ENCODE peak calls at places on chromosomes 4 and X, in four cellular contexts. One of them, this sample, is unnamed.

GRCh38 chrX:151725338-151725614 is 9.3 kb upstream of the CNGA2 start:
- DNase-seq in suprapubic skin: no peak
- DNase-seq in NCI-H1105: no peak
- DNase-seq in activated CD8-positive, alpha-beta memory T cell treated with anti-CD3 and anti-CD28 coated beads for 4 hours: no peak
- DNase-seq in this sample: no peak

GRCh38 chr4:7029921-7030320 is 13.3 kb upstream of the TADA2B start:
- DNase-seq in suprapubic skin: no peak
- DNase-seq in NCI-H1105: no peak
- DNase-seq in activated CD8-positive, alpha-beta memory T cell treated with anti-CD3 and anti-CD28 coated beads for 4 hours: no peak
- DNase-seq in this sample: no peak

GRCh38 chr4:93791570-93792195 is 36.9 kb upstream of the ATOH1 start:
- DNase-seq in suprapubic skin: no peak
- DNase-seq in NCI-H1105: peak
- DNase-seq in activated CD8-positive, alpha-beta memory T cell treated with anti-CD3 and anti-CD28 coated beads for 4 hours: no peak
- DNase-seq in this sample: peak

GRCh38 chr4:73267050-73267449 is 8.5 kb upstream of the ANKRD17 start:
- DNase-seq in suprapubic skin: no peak
- DNase-seq in NCI-H1105: no peak
- DNase-seq in activated CD8-positive, alpha-beta memory T cell treated with anti-CD3 and anti-CD28 coated beads for 4 hours: no peak
- DNase-seq in this sample: no peak

GRCh38 chr4:100189820-100190642 is at the start of gene DDIT4L:
- DNase-seq in suprapubic skin: peak
- DNase-seq in NCI-H1105: no peak
- DNase-seq in activated CD8-positive, alpha-beta memory T cell treated with anti-CD3 and anti-CD28 coated beads for 4 hours: no peak
- DNase-seq in this sample: no peak

GRCh38 chrX:136546369-136546768 is 14.4 kb downstream of the VGLL1 start:
- DNase-seq in suprapubic skin: no peak
- DNase-seq in NCI-H1105: no peak
- DNase-seq in activated CD8-positive, alpha-beta memory T cell treated with anti-CD3 and anti-CD28 coated beads for 4 hours: no peak
- DNase-seq in this sample: no peak

GRCh38 chrX:10729000-10729399 is 108.6 kb upstream of the MID1 start:
- DNase-seq in suprapubic skin: no peak
- DNase-seq in NCI-H1105: no peak
- DNase-seq in activated CD8-positive, alpha-beta memory T cell treated with anti-CD3 and anti-CD28 coated beads for 4 hours: no peak
- DNase-seq in this sample: no peak

GRCh38 chrX:36908801-36909403 is 99.3 kb upstream of the FAM47C start:
- DNase-seq in suprapubic skin: no peak
- DNase-seq in NCI-H1105: no peak
- DNase-seq in activated CD8-positive, alpha-beta memory T cell treated with anti-CD3 and anti-CD28 coated beads for 4 hours: no peak
- DNase-seq in this sample: peak

GRCh38 chr4:6888506-6889071 is 21.0 kb upstream of the TBC1D14 start:
- DNase-seq in suprapubic skin: no peak
- DNase-seq in NCI-H1105: no peak
- DNase-seq in activated CD8-positive, alpha-beta memory T cell treated with anti-CD3 and anti-CD28 coated beads for 4 hours: no peak
- DNase-seq in this sample: no peak

GRCh38 chr4:15232725-15233597 is 194.9 kb upstream of the C1QTNF7 start:
- DNase-seq in suprapubic skin: no peak
- DNase-seq in NCI-H1105: no peak
- DNase-seq in activated CD8-positive, alpha-beta memory T cell treated with anti-CD3 and anti-CD28 coated beads for 4 hours: no peak
- DNase-seq in this sample: no peak

GRCh38 chr4:30863031-30863430 is 142.9 kb downstream of the PCDH7 start:
- DNase-seq in suprapubic skin: no peak
- DNase-seq in NCI-H1105: no peak
- DNase-seq in activated CD8-positive, alpha-beta memory T cell treated with anti-CD3 and anti-CD28 coated beads for 4 hours: no peak
- DNase-seq in this sample: no peak

GRCh38 chr4:1470816-1471442 is 64.7 kb upstream of the NKX1-1 start:
- DNase-seq in suprapubic skin: peak
- DNase-seq in NCI-H1105: no peak
- DNase-seq in activated CD8-positive, alpha-beta memory T cell treated with anti-CD3 and anti-CD28 coated beads for 4 hours: no peak
- DNase-seq in this sample: no peak

GRCh38 chr4:121898150-121898549 is 27.9 kb upstream of the BBS7 start:
- DNase-seq in suprapubic skin: no peak
- DNase-seq in NCI-H1105: no peak
- DNase-seq in activated CD8-positive, alpha-beta memory T cell treated with anti-CD3 and anti-CD28 coated beads for 4 hours: no peak
- DNase-seq in this sample: peak

GRCh38 chr4:112532267-112532666 is 16.3 kb upstream of the NEUROG2 start:
- DNase-seq in suprapubic skin: no peak
- DNase-seq in NCI-H1105: no peak
- DNase-seq in activated CD8-positive, alpha-beta memory T cell treated with anti-CD3 and anti-CD28 coated beads for 4 hours: no peak
- DNase-seq in this sample: no peak

GRCh38 chr4:27318740-27319139 is 458.1 kb downstream of the STIM2 start:
- DNase-seq in suprapubic skin: no peak
- DNase-seq in NCI-H1105: no peak
- DNase-seq in activated CD8-positive, alpha-beta memory T cell treated with anti-CD3 and anti-CD28 coated beads for 4 hours: no peak
- DNase-seq in this sample: peak

GRCh38 chr4:183321516-183321915 is 710 bp downstream of the CLDN24 start:
- DNase-seq in suprapubic skin: no peak
- DNase-seq in NCI-H1105: no peak
- DNase-seq in activated CD8-positive, alpha-beta memory T cell treated with anti-CD3 and anti-CD28 coated beads for 4 hours: no peak
- DNase-seq in this sample: no peak

GRCh38 chr4:64799751-64800150 is 390.5 kb upstream of the TECRL start:
- DNase-seq in suprapubic skin: no peak
- DNase-seq in NCI-H1105: no peak
- DNase-seq in activated CD8-positive, alpha-beta memory T cell treated with anti-CD3 and anti-CD28 coated beads for 4 hours: no peak
- DNase-seq in this sample: no peak

GRCh38 chrX:17968367-17968766 is 107.3 kb upstream of the RAI2 start:
- DNase-seq in suprapubic skin: no peak
- DNase-seq in NCI-H1105: peak
- DNase-seq in activated CD8-positive, alpha-beta memory T cell treated with anti-CD3 and anti-CD28 coated beads for 4 hours: no peak
- DNase-seq in this sample: no peak

GRCh38 chrX:11781734-11782370 is 23.8 kb downstream of the MSL3 start:
- DNase-seq in suprapubic skin: no peak
- DNase-seq in NCI-H1105: no peak
- DNase-seq in activated CD8-positive, alpha-beta memory T cell treated with anti-CD3 and anti-CD28 coated beads for 4 hours: no peak
- DNase-seq in this sample: peak

GRCh38 chrX:70322784-70323183 is 32.9 kb downstream of the KIF4A start:
- DNase-seq in suprapubic skin: no peak
- DNase-seq in NCI-H1105: no peak
- DNase-seq in activated CD8-positive, alpha-beta memory T cell treated with anti-CD3 and anti-CD28 coated beads for 4 hours: no peak
- DNase-seq in this sample: no peak

GRCh38 chrX:134423606-134424005 is 36.4 kb upstream of the HPRT1 start:
- DNase-seq in suprapubic skin: no peak
- DNase-seq in NCI-H1105: no peak
- DNase-seq in activated CD8-positive, alpha-beta memory T cell treated with anti-CD3 and anti-CD28 coated beads for 4 hours: no peak
- DNase-seq in this sample: peak